ENCODE peak calls at places on chromosomes 3 and 15, in five cellular contexts. C, U, O, L and R are unnamed samples. For H3K4me1, the result is how much of the 10 kb centered on the place peaks cover.

GRCh38 chr3:10561942-10562565 is 56.7 kb upstream of the ATP2B2 start:
- DNase-seq in C (no peak), U (no peak), O (no peak), L (no peak), R (no peak)

GRCh38 chr3:2771193-2771592 is 339.0 kb downstream of the IL5RA start:
- DNase-seq in C (no peak), U (no peak), O (no peak), L (no peak), R (no peak)

GRCh38 chr3:188649521-188649920 is 495.6 kb downstream of the LPP start:
- DNase-seq in C (no peak), U (no peak), O (no peak), L (no peak), R (no peak)

GRCh38 chr3:196699749-196700148 is 12.3 kb downstream of the CEP19 start:
- DNase-seq in C (no peak), U (no peak), O (no peak), L (no peak), R (no peak)

GRCh38 chr15:56972426-56972825 is 54.0 kb downstream of the TCF12 start:
- DNase-seq in C (no peak), U (no peak), O (no peak), L (no peak), R (no peak)

GRCh38 chr15:101828774-101829173 is 16.8 kb downstream of the OR4F15 start:
- DNase-seq in C (no peak), U (no peak), O (no peak), L (no peak), R (no peak)

GRCh38 chr3:67384790-67385397 is 269.5 kb downstream of the SUCLG2 start:
- DNase-seq in C (no peak), U (peak), O (peak), L (no peak), R (peak)

GRCh38 chr3:55540579-55540978 is 53.5 kb upstream of the WNT5A start:
- DNase-seq in C (no peak), U (no peak), O (no peak), L (no peak), R (no peak)

GRCh38 chr15:90588427-90588826 is 58.7 kb downstream of the CRTC3 start:
- DNase-seq in C (no peak), U (no peak), O (no peak), L (no peak), R (no peak)

GRCh38 chr3:10574101-10574615 is 68.8 kb upstream of the ATP2B2 start:
- DNase-seq in C (no peak), U (no peak), O (no peak), L (no peak), R (no peak)

GRCh38 chr15:101207867-101208288 is 44.0 kb downstream of the CHSY1 start:
- DNase-seq in C (no peak), U (peak), O (no peak), L (no peak), R (no peak)

GRCh38 chr3:88044411-88044810 is 14.4 kb downstream of the CGGBP1 start:
- DNase-seq in C (no peak), U (no peak), O (no peak), L (no peak), R (no peak)

GRCh38 chr3:88041005-88041404 is 17.8 kb downstream of the CGGBP1 start:
- DNase-seq in C (no peak), U (no peak), O (no peak), L (no peak), R (no peak)

GRCh38 chr3:88046731-88047130 is 12.1 kb downstream of the CGGBP1 start:
- DNase-seq in C (no peak), U (no peak), O (no peak), L (no peak), R (no peak)
- TF ChIP-seq CTCF in C (no peak), U (no peak), O (no peak), L (no peak), R (no peak)

GRCh38 chr3:146800484-146800883 is 195.3 kb upstream of the PLSCR5 start:
- DNase-seq in C (no peak), U (no peak), O (no peak), L (no peak), R (no peak)
- H3K4me3 ChIP-seq in C (no peak), U (no peak), O (no peak), L (no peak), R (no peak)

DNA sequence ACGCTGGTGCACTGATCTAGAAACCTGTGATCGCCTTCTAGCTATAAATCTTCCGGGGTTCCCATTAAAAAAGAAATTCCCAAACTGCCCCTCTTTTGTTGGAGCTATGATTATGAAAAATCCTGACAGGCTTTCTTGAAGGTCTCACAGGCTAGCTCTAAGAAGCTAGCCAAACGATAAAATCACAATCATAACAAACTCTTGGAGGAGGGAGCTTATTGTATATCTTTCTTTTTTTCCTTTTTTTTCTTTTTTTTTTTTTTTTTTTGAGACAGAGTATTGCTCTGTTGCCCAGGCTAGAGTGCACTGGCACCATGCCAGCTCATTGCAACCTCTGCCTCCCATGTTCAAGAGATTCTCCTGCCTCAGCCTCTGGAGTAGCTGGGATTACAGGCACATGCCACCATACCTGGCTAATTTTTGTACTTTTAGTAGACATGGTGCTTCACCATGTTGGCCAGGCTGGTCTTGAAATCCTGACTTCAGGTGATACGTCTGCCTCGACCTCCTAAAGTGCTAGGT is 72.0 kb downstream of the MYO1E start:
- DNase-seq in C (no peak), U (peak), O (peak), L (peak), R (no peak)
- H3K4me1 ChIP-seq in C (half or more), U (under half), O (under half), L (under half), R (under half)

GRCh38 chr3:75001330-75001729 is 386.9 kb upstream of the CNTN3 start:
- DNase-seq in C (no peak), U (no peak), O (no peak), L (no peak), R (no peak)
- TF ChIP-seq CTCF in C (no peak), U (no peak), O (no peak), L (peak), R (no peak)

GRCh38 chr3:45994661-45995369 is 809 bp downstream of the FYCO1 start:
- DNase-seq in C (no peak), U (no peak), O (peak), L (peak), R (no peak)
- H3K4me3 ChIP-seq in C (peak), U (peak), O (peak), L (peak), R (peak)

GRCh38 chr15:89024418-89024817 is 63.8 kb upstream of the ABHD2 start:
- DNase-seq in C (no peak), U (no peak), O (no peak), L (no peak), R (no peak)

GRCh38 chr15:89019436-89019835 is 68.8 kb upstream of the ABHD2 start:
- DNase-seq in C (no peak), U (no peak), O (no peak), L (no peak), R (no peak)

GRCh38 chr15:89023311-89023961 is 64.8 kb upstream of the ABHD2 start:
- DNase-seq in C (no peak), U (no peak), O (no peak), L (no peak), R (no peak)

GRCh38 chr15:89018235-89018634 is 70.0 kb upstream of the ABHD2 start:
- DNase-seq in C (no peak), U (no peak), O (peak), L (peak), R (no peak)

GRCh38 chr15:89021224-89021623 is 67.0 kb upstream of the ABHD2 start:
- DNase-seq in C (no peak), U (no peak), O (no peak), L (no peak), R (no peak)
- H3K4me1 ChIP-seq in C (under half), U (under half), O (under half), L (under half), R (under half)

GRCh38 chr3:14858105-14858504 is 39.3 kb downstream of the FGD5 start:
- DNase-seq in C (no peak), U (no peak), O (no peak), L (no peak), R (no peak)

GRCh38 chr3:14861031-14861430 is 42.3 kb downstream of the FGD5 start:
- DNase-seq in C (no peak), U (no peak), O (no peak), L (no peak), R (no peak)

GRCh38 chr3:14861451-14862302 is 42.9 kb downstream of the FGD5 start:
- DNase-seq in C (no peak), U (no peak), O (no peak), L (no peak), R (no peak)

GRCh38 chr3:14853280-14853956 is 34.7 kb downstream of the FGD5 start:
- DNase-seq in C (no peak), U (no peak), O (no peak), L (no peak), R (no peak)

GRCh38 chr3:14857506-14857905 is 38.7 kb downstream of the FGD5 start:
- DNase-seq in C (no peak), U (no peak), O (no peak), L (no peak), R (no peak)
- TF ChIP-seq CTCF in C (peak), U (no peak), O (no peak), L (no peak), R (peak)

GRCh38 chr15:28954466-28955159 is 68.8 kb downstream of the APBA2 start:
- DNase-seq in C (no peak), U (no peak), O (no peak), L (no peak), R (no peak)

GRCh38 chr15:28956491-28956890 is 70.7 kb downstream of the APBA2 start:
- DNase-seq in C (no peak), U (no peak), O (no peak), L (no peak), R (no peak)

GRCh38 chr15:28955160-28955502 is 69.4 kb downstream of the APBA2 start:
- DNase-seq in C (no peak), U (no peak), O (no peak), L (no peak), R (no peak)

GRCh38 chr15:28957606-28958498 is 72.1 kb downstream of the APBA2 start:
- DNase-seq in C (no peak), U (no peak), O (no peak), L (no peak), R (no peak)

GRCh38 chr15:28955686-28956421 is 70.1 kb downstream of the APBA2 start:
- DNase-seq in C (no peak), U (no peak), O (no peak), L (no peak), R (no peak)
- H3K4me3 ChIP-seq in C (no peak), U (no peak), O (no peak), L (no peak), R (no peak)

DNA sequence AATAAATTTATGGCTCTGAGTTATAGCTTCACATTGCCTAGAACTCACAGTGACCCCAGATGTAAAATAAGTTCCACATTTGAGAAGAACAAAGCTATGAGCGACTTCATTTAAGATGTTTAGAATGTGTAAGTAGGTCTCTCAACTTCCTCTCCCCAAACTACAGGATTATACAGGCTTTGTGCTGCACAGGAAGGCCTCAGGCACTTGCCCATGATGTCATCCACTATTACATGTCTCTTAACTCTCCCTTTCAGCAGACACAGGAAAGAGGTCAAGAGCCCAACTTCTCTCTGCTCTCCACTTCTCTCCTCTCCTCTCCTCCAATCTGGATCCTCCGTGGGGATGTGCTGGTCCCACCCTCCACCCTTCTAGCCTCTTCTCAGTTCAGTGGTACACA is 92.8 kb downstream of the DUT start:
- DNase-seq in C (no peak), U (no peak), O (no peak), L (no peak), R (no peak)
- H3K4me1 ChIP-seq in C (under half), U (under half), O (under half), L (under half), R (under half)

GRCh38 chr15:91968610-91969009 is 115.1 kb downstream of the SLCO3A1 start:
- DNase-seq in C (no peak), U (no peak), O (no peak), L (no peak), R (no peak)
- TF ChIP-seq CTCF in C (peak), U (no peak), O (no peak), L (no peak), R (no peak)